ENCODE peak calls at places on chromosome 20, in five cellular contexts. Q is anterior cingulate cortex, H is SK-N-SH, N is fibroblast of the conjunctiva, Z is T-helper 9 cell. E is an unnamed sample.

GRCh38 chr20:38680492-38681118 is 43.7 kb upstream of the SLC32A1 start:
- DNase-seq in Q (no peak), Z (no peak), N (no peak), H (no peak), E (no peak)

GRCh38 chr20:36355469-36356171 is 49.5 kb downstream of the DLGAP4 start:
- DNase-seq in H (no peak), Q (no peak), N (no peak), Z (no peak), E (no peak)

GRCh38 chr20:51122931-51123658 is 100.2 kb upstream of the KCNG1 start:
- DNase-seq in Q (no peak), H (no peak), Z (no peak), N (no peak), E (no peak)

GRCh38 chr20:58308680-58309527 is 611 bp upstream of the RAB22A start:
- DNase-seq in N (peak), Q (peak), Z (peak), H (peak), E (no peak)

GRCh38 chr20:39523405-39523804 is 561.3 kb downstream of the DHX35 start:
- DNase-seq in Q (no peak), N (no peak), Z (no peak), H (no peak), E (no peak)

GRCh38 chr20:23115823-23116222 is 29.7 kb upstream of the CD93 start:
- DNase-seq in Q (no peak), N (no peak), H (no peak), Z (no peak), E (no peak)

GRCh38 chr20:19170148-19170547 is 42.3 kb upstream of the SLC24A3 start:
- DNase-seq in Q (no peak), Z (no peak), H (no peak), N (no peak), E (no peak)

GRCh38 chr20:23048283-23049200 is 930 bp downstream of the THBD start:
- DNase-seq in H (no peak), N (no peak), Z (no peak), Q (no peak), E (no peak)

GRCh38 chr20:62611794-62612193 is 30.5 kb upstream of the SLCO4A1 start:
- DNase-seq in Q (no peak), H (no peak), N (no peak), Z (no peak), E (no peak)

GRCh38 chr20:37265152-37265551 is 3.5 kb upstream of the GHRH start:
- DNase-seq in N (no peak), H (no peak), Q (no peak), Z (no peak), E (no peak)